ENCODE peak calls at places on chromosome 16, in eight cellular contexts. P is A549, O is K562, Z is ovary, X is tibial nerve, F is suprapubic skin, H is stomach, Q is H1. E is an unnamed sample.

GRCh38 chr16:56360117-56361008 is 65.0 kb downstream of the AMFR start:
- DNase-seq in P (no peak), O (no peak), Z (peak; percentile 18), X (peak; percentile 12), F (no peak), H (peak; percentile 20), Q (no peak), E (peak; percentile 45)

GRCh38 chr16:1825864-1826690 is 548 bp downstream of the HAGH start:
- DNase-seq in P (peak; percentile 31), O (no peak), Z (peak; percentile 38), X (no peak), F (no peak), H (peak; percentile 63), Q (no peak), E (peak; percentile 94)

GRCh38 chr16:17776888-17777287 is 306.1 kb upstream of the XYLT1 start:
- DNase-seq in P (no peak), O (no peak), Z (no peak), X (no peak), F (no peak), H (no peak), Q (no peak), E (no peak)

GRCh38 chr16:85884808-85885463 is 14.0 kb upstream of the IRF8 start:
- DNase-seq in P (no peak), O (no peak), Z (no peak), X (no peak), F (no peak), H (no peak), Q (no peak), E (no peak)

GRCh38 chr16:19384656-19385055 is 33.0 kb upstream of the TMC5 start:
- DNase-seq in P (no peak), O (no peak), Z (no peak), X (no peak), F (no peak), H (peak; percentile 91), Q (no peak), E (peak; percentile 75)

GRCh38 chr16:11296706-11297491 is 15.8 kb upstream of the PRM1 start:
- DNase-seq in P (no peak), O (no peak), Z (no peak), X (no peak), F (no peak), H (peak; percentile 58), Q (no peak), E (peak; percentile 41)

GRCh38 chr16:66905633-66906539 is 12.8 kb downstream of the CDH16 start:
- DNase-seq in P (no peak), O (peak; percentile 95), Z (no peak), X (no peak), F (no peak), H (peak; percentile 86), Q (no peak), E (peak; percentile 46)

GRCh38 chr16:3242709-3243108 is 7.8 kb upstream of the ZNF200 start:
- DNase-seq in P (no peak), O (no peak), Z (no peak), X (no peak), F (no peak), H (no peak), Q (no peak), E (no peak)

GRCh38 chr16:23578096-23578830 is 17.9 kb downstream of the NDUFAB1 start:
- DNase-seq in P (no peak), O (no peak), Z (no peak), X (no peak), F (no peak), H (no peak), Q (no peak), E (no peak)

DNA sequence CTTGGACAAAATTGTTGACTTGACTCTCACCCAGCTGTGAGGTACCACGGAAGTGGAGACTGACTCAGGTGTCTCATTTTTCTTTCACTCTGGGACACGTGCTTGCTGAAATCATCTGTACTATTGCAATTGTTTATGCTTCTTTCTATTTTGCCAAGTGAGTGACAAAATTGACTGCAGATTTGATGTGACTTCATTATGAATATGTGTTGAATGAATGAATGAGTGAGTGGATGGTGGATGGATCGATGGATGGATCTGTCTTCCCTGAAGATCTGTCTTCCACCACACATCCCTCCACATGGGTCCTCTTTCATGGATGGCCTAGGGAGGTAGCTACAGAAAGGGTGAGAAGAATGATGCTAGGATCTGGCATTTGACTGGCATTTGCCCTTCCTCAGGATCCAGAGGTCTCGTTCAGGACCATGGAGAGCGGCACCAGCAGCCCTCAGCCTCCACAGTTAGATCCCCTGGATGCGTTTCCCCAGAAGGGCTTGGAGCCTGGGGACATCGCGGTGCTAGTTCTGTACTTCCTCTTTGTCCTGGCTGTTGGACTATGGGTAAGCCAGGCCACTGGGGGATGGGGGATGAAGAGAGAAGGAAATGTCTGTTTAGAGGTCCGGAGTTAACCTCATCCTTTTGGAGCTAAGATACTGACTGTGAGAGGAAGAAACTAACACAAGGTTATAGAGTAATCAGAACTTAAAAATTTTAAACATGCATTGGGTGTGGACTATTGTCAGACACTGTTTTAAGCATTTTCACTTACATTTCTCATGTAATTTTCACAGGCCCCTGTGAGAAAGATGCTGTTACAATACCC is 12.7 kb downstream of the SLC5A11 start:
- DNase-seq in P (peak; percentile 62), O (peak; percentile 74), Z (peak; percentile 55), X (no peak), F (no peak), H (peak; percentile 39), Q (no peak), E (no peak)
- TF ChIP-seq EP300 in P (no peak), O (no peak), Z (no peak), X (no peak), F (no peak), H (no peak), Q (no peak), E (no peak)

GRCh38 chr16:55257971-55258613 is 65.9 kb upstream of the IRX6 start:
- DNase-seq in P (no peak), O (peak; percentile 68), Z (no peak), X (no peak), F (peak; percentile 78), H (peak; percentile 60), Q (peak; percentile 57), E (peak; percentile 89)
- TF ChIP-seq EP300 in P (no peak), O (no peak), Z (no peak), X (no peak), F (no peak), H (no peak), Q (no peak), E (no peak)

DNA sequence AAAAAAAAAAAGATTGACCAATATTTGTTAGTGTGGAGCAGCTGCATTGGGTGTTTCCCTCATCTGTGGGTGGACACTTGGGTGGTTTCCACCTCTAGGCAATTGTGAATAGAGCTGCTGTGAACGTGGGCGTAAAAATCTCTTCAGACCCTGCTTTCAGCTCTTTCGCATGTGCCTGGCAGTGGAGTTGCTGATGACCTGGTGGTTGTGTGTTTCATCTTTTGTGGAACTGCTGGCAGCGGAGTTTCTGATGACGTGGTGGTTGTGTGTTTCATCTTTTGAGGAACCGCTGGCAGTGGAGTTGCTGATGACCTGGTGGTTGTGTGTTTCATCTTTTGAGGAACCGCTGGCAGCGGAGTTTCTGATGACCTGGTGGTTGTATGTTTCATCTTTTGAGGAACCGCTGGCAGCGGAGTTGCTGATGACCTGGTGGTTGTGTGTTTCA is 21.4 kb downstream of the ZC3H18 start:
- DNase-seq in P (no peak), O (no peak), Z (no peak), X (peak; percentile 40), F (peak; percentile 74), H (no peak), Q (no peak), E (no peak)
- TF ChIP-seq EP300 in P (no peak), O (no peak), Z (no peak), X (peak; percentile 29), F (no peak), H (no peak), Q (no peak), E (no peak)

GRCh38 chr16:64990101-64990500 is 131.8 kb downstream of the CDH11 start:
- DNase-seq in P (no peak), O (no peak), Z (no peak), X (no peak), F (no peak), H (no peak), Q (no peak), E (no peak)
- TF ChIP-seq EP300 in P (no peak), O (no peak), Z (no peak), X (no peak), F (no peak), H (no peak), Q (no peak), E (no peak)

DNA sequence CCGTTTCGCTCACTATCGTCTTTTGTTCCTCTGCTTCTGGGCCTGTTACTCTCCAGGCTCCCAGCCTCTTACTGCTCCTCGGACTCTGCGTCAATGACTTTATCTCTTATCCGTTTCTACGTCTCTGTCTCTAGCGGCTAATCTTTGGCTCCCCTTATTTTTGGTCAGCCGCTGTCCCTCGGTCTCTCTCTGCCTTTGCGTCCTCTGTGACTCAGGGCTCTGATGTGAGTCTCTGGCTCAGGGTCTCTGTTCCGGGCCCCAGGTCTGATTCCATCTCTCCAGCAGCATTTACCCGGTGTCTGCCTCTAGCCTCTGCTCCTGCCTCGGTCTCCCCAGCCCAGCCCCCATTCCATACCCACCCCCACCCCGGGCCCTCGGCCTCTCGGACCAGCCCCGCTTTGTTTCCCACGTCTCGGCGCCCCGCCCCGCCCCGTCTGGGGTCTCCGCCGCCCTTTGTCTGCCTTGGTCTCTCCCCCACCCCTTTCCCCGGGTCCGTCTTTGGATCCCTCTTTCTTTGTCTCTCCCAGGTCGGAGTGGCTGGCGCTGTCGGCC is 541 bp upstream of the ZNF48 start:
- DNase-seq in P (no peak), O (peak; percentile 55), Z (no peak), X (no peak), F (no peak), H (no peak), Q (no peak), E (no peak)
- TF ChIP-seq EP300 in P (no peak), O (no peak), Z (no peak), X (no peak), F (no peak), H (no peak), Q (no peak), E (no peak)

DNA sequence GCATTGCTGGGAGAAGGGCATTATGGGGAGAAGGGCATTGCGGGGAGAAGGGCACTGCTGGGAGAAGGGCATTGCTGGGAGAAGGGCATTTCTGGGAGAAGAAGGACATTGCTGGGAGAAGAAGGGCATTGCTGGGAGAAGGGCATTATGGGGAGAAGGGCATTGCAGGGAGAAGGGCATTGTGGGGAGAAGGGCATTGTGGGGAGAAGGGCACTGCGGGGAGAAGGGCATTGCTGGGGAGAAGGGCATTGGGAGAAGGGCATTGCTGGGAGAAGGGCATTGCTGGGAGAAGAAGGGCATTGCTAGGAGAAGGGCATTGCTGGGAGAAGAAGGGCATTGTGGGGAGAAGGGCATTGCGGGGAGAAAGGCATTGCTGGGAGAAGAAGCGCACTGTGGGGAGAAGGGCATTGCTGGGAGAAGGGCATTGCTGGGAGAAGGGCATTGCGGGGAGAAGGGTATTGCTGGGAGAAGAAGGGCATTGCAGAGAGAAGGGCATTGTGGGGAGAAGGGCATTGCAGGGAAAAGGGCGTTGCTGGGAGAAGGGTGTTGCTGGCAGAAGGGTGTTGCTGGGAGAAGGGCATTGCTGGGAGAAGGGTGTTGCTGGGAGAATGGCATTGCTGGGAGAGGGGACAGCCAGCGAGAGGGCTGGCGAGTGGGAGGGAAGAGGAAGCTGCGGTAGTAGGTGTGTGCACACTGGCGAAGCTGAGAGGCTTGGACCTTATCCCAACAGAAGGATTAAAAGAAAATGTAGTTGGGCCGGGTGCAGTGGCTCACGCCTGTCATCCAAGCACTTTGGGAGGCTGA is 4.6 kb upstream of the PYDC1 start:
- DNase-seq in P (no peak), O (no peak), Z (no peak), X (no peak), F (no peak), H (no peak), Q (no peak), E (no peak)
- TF ChIP-seq EP300 in P (no peak), O (no peak), Z (no peak), X (no peak), F (no peak), H (no peak), Q (no peak), E (no peak)

E was measured in upper lobe of left lung.